ENCODE peak calls at places on chromosomes 1 and 21, in five cellular contexts. One of them, this sample, is unnamed.

GRCh38 chr21:14687277-14687642 is 141.1 kb upstream of the SAMSN1 start:
- DNase-seq in stimulated activated effector memory CD8-positive, alpha-beta T cell treated with anti-CD3 and anti-CD28 coated beads, Interleukin-12 subunit alpha, Interleukin-12 subunit beta, amount 100 ng/mL, for 72 hours: no peak
- DNase-seq in activated CD4-positive, alpha-beta T cell treated with anti-CD3 and anti-CD28 coated beads, Interleukin-2, amount 50 U/mL, for 24 hours: no peak
- DNase-seq in RPMI7951: no peak
- DNase-seq in psoas muscle: no peak
- DNase-seq in this sample: no peak

GRCh38 chr1:58158465-58159423 is 387.8 kb downstream of the OMA1 start:
- DNase-seq in activated CD4-positive, alpha-beta T cell treated with anti-CD3 and anti-CD28 coated beads, Interleukin-2, amount 50 U/mL, for 24 hours: no peak
- DNase-seq in psoas muscle: no peak
- DNase-seq in RPMI7951: no peak
- DNase-seq in stimulated activated effector memory CD8-positive, alpha-beta T cell treated with anti-CD3 and anti-CD28 coated beads, Interleukin-12 subunit alpha, Interleukin-12 subunit beta, amount 100 ng/mL, for 72 hours: no peak
- DNase-seq in this sample: no peak

GRCh38 chr21:28742527-28742926 is 250.2 kb downstream of the LTN1 start:
- DNase-seq in psoas muscle: no peak
- DNase-seq in stimulated activated effector memory CD8-positive, alpha-beta T cell treated with anti-CD3 and anti-CD28 coated beads, Interleukin-12 subunit alpha, Interleukin-12 subunit beta, amount 100 ng/mL, for 72 hours: no peak
- DNase-seq in activated CD4-positive, alpha-beta T cell treated with anti-CD3 and anti-CD28 coated beads, Interleukin-2, amount 50 U/mL, for 24 hours: no peak
- DNase-seq in RPMI7951: no peak
- DNase-seq in this sample: no peak

GRCh38 chr21:37983336-37984095 is 67.3 kb upstream of the KCNJ6 start:
- DNase-seq in activated CD4-positive, alpha-beta T cell treated with anti-CD3 and anti-CD28 coated beads, Interleukin-2, amount 50 U/mL, for 24 hours: no peak
- DNase-seq in psoas muscle: no peak
- DNase-seq in stimulated activated effector memory CD8-positive, alpha-beta T cell treated with anti-CD3 and anti-CD28 coated beads, Interleukin-12 subunit alpha, Interleukin-12 subunit beta, amount 100 ng/mL, for 72 hours: no peak
- DNase-seq in RPMI7951: peak; percentile 32
- DNase-seq in this sample: peak; percentile 9

GRCh38 chr1:234438579-234438978 is 40.4 kb downstream of the TARBP1 start:
- DNase-seq in activated CD4-positive, alpha-beta T cell treated with anti-CD3 and anti-CD28 coated beads, Interleukin-2, amount 50 U/mL, for 24 hours: no peak
- DNase-seq in psoas muscle: no peak
- DNase-seq in stimulated activated effector memory CD8-positive, alpha-beta T cell treated with anti-CD3 and anti-CD28 coated beads, Interleukin-12 subunit alpha, Interleukin-12 subunit beta, amount 100 ng/mL, for 72 hours: no peak
- DNase-seq in RPMI7951: no peak
- DNase-seq in this sample: no peak

GRCh38 chr1:20588634-20589225 is at the start of gene CDA:
- DNase-seq in RPMI7951: peak; percentile 52
- DNase-seq in activated CD4-positive, alpha-beta T cell treated with anti-CD3 and anti-CD28 coated beads, Interleukin-2, amount 50 U/mL, for 24 hours: no peak
- DNase-seq in stimulated activated effector memory CD8-positive, alpha-beta T cell treated with anti-CD3 and anti-CD28 coated beads, Interleukin-12 subunit alpha, Interleukin-12 subunit beta, amount 100 ng/mL, for 72 hours: no peak
- DNase-seq in psoas muscle: peak; percentile 54
- DNase-seq in this sample: no peak

GRCh38 chr1:209367031-209367813 is 216.3 kb upstream of the CAMK1G start:
- DNase-seq in activated CD4-positive, alpha-beta T cell treated with anti-CD3 and anti-CD28 coated beads, Interleukin-2, amount 50 U/mL, for 24 hours: no peak
- DNase-seq in stimulated activated effector memory CD8-positive, alpha-beta T cell treated with anti-CD3 and anti-CD28 coated beads, Interleukin-12 subunit alpha, Interleukin-12 subunit beta, amount 100 ng/mL, for 72 hours: no peak
- DNase-seq in psoas muscle: no peak
- DNase-seq in RPMI7951: no peak
- DNase-seq in this sample: no peak

GRCh38 chr1:69987881-69988280 is 217.5 kb downstream of the LRRC40 start:
- DNase-seq in stimulated activated effector memory CD8-positive, alpha-beta T cell treated with anti-CD3 and anti-CD28 coated beads, Interleukin-12 subunit alpha, Interleukin-12 subunit beta, amount 100 ng/mL, for 72 hours: no peak
- DNase-seq in psoas muscle: no peak
- DNase-seq in activated CD4-positive, alpha-beta T cell treated with anti-CD3 and anti-CD28 coated beads, Interleukin-2, amount 50 U/mL, for 24 hours: no peak
- DNase-seq in RPMI7951: no peak
- DNase-seq in this sample: no peak

GRCh38 chr1:155124503-155125463 is 2.9 kb upstream of the EFNA1 start:
- DNase-seq in stimulated activated effector memory CD8-positive, alpha-beta T cell treated with anti-CD3 and anti-CD28 coated beads, Interleukin-12 subunit alpha, Interleukin-12 subunit beta, amount 100 ng/mL, for 72 hours: no peak
- DNase-seq in psoas muscle: no peak
- DNase-seq in RPMI7951: peak; percentile 74
- DNase-seq in activated CD4-positive, alpha-beta T cell treated with anti-CD3 and anti-CD28 coated beads, Interleukin-2, amount 50 U/mL, for 24 hours: no peak
- DNase-seq in this sample: no peak

GRCh38 chr1:41811978-41812852 is 106.5 kb downstream of the HIVEP3 start:
- DNase-seq in psoas muscle: peak; percentile 80
- DNase-seq in RPMI7951: peak; percentile 91
- DNase-seq in activated CD4-positive, alpha-beta T cell treated with anti-CD3 and anti-CD28 coated beads, Interleukin-2, amount 50 U/mL, for 24 hours: peak; percentile 49
- DNase-seq in stimulated activated effector memory CD8-positive, alpha-beta T cell treated with anti-CD3 and anti-CD28 coated beads, Interleukin-12 subunit alpha, Interleukin-12 subunit beta, amount 100 ng/mL, for 72 hours: peak; percentile 68
- DNase-seq in this sample: peak; percentile 25

GRCh38 chr1:119947468-119947867 is 51.2 kb upstream of the ADAM30 start:
- DNase-seq in stimulated activated effector memory CD8-positive, alpha-beta T cell treated with anti-CD3 and anti-CD28 coated beads, Interleukin-12 subunit alpha, Interleukin-12 subunit beta, amount 100 ng/mL, for 72 hours: no peak
- DNase-seq in activated CD4-positive, alpha-beta T cell treated with anti-CD3 and anti-CD28 coated beads, Interleukin-2, amount 50 U/mL, for 24 hours: no peak
- DNase-seq in psoas muscle: no peak
- DNase-seq in RPMI7951: peak; percentile 86
- DNase-seq in this sample: no peak

GRCh38 chr1:171226757-171227370 is 21.4 kb upstream of the FMO1 start:
- DNase-seq in activated CD4-positive, alpha-beta T cell treated with anti-CD3 and anti-CD28 coated beads, Interleukin-2, amount 50 U/mL, for 24 hours: no peak
- DNase-seq in RPMI7951: peak; percentile 72
- DNase-seq in stimulated activated effector memory CD8-positive, alpha-beta T cell treated with anti-CD3 and anti-CD28 coated beads, Interleukin-12 subunit alpha, Interleukin-12 subunit beta, amount 100 ng/mL, for 72 hours: no peak
- DNase-seq in psoas muscle: no peak
- DNase-seq in this sample: peak; percentile 46

GRCh38 chr1:205570796-205571537 is 60.8 kb downstream of the ELK4 start:
- DNase-seq in activated CD4-positive, alpha-beta T cell treated with anti-CD3 and anti-CD28 coated beads, Interleukin-2, amount 50 U/mL, for 24 hours: no peak
- DNase-seq in stimulated activated effector memory CD8-positive, alpha-beta T cell treated with anti-CD3 and anti-CD28 coated beads, Interleukin-12 subunit alpha, Interleukin-12 subunit beta, amount 100 ng/mL, for 72 hours: no peak
- DNase-seq in psoas muscle: no peak
- DNase-seq in RPMI7951: no peak
- DNase-seq in this sample: peak; percentile 58

GRCh38 chr1:64822621-64823020 is 77.7 kb downstream of the RAVER2 start:
- DNase-seq in RPMI7951: no peak
- DNase-seq in activated CD4-positive, alpha-beta T cell treated with anti-CD3 and anti-CD28 coated beads, Interleukin-2, amount 50 U/mL, for 24 hours: no peak
- DNase-seq in stimulated activated effector memory CD8-positive, alpha-beta T cell treated with anti-CD3 and anti-CD28 coated beads, Interleukin-12 subunit alpha, Interleukin-12 subunit beta, amount 100 ng/mL, for 72 hours: no peak
- DNase-seq in psoas muscle: no peak
- DNase-seq in this sample: no peak

GRCh38 chr21:41360072-41360821 is 1.6 kb upstream of the MX2 start:
- DNase-seq in RPMI7951: no peak
- DNase-seq in activated CD4-positive, alpha-beta T cell treated with anti-CD3 and anti-CD28 coated beads, Interleukin-2, amount 50 U/mL, for 24 hours: no peak
- DNase-seq in psoas muscle: peak; percentile 77
- DNase-seq in stimulated activated effector memory CD8-positive, alpha-beta T cell treated with anti-CD3 and anti-CD28 coated beads, Interleukin-12 subunit alpha, Interleukin-12 subunit beta, amount 100 ng/mL, for 72 hours: no peak
- DNase-seq in this sample: peak; percentile 65

GRCh38 chr1:93804412-93804811 is 74.6 kb downstream of the DNTTIP2 start:
- DNase-seq in RPMI7951: peak; percentile 96
- DNase-seq in activated CD4-positive, alpha-beta T cell treated with anti-CD3 and anti-CD28 coated beads, Interleukin-2, amount 50 U/mL, for 24 hours: no peak
- DNase-seq in psoas muscle: no peak
- DNase-seq in stimulated activated effector memory CD8-positive, alpha-beta T cell treated with anti-CD3 and anti-CD28 coated beads, Interleukin-12 subunit alpha, Interleukin-12 subunit beta, amount 100 ng/mL, for 72 hours: no peak
- DNase-seq in this sample: no peak

GRCh38 chr1:22654692-22655091 is 1.7 kb downstream of the C1QB start:
- DNase-seq in stimulated activated effector memory CD8-positive, alpha-beta T cell treated with anti-CD3 and anti-CD28 coated beads, Interleukin-12 subunit alpha, Interleukin-12 subunit beta, amount 100 ng/mL, for 72 hours: no peak
- DNase-seq in RPMI7951: no peak
- DNase-seq in psoas muscle: no peak
- DNase-seq in activated CD4-positive, alpha-beta T cell treated with anti-CD3 and anti-CD28 coated beads, Interleukin-2, amount 50 U/mL, for 24 hours: no peak
- DNase-seq in this sample: no peak

GRCh38 chr1:183121609-183122008 is 64.5 kb upstream of the LAMC2 start:
- DNase-seq in RPMI7951: no peak
- DNase-seq in psoas muscle: no peak
- DNase-seq in activated CD4-positive, alpha-beta T cell treated with anti-CD3 and anti-CD28 coated beads, Interleukin-2, amount 50 U/mL, for 24 hours: no peak
- DNase-seq in stimulated activated effector memory CD8-positive, alpha-beta T cell treated with anti-CD3 and anti-CD28 coated beads, Interleukin-12 subunit alpha, Interleukin-12 subunit beta, amount 100 ng/mL, for 72 hours: no peak
- DNase-seq in this sample: no peak

GRCh38 chr1:116152577-116152943 is 41.4 kb downstream of the MAB21L3 start:
- DNase-seq in activated CD4-positive, alpha-beta T cell treated with anti-CD3 and anti-CD28 coated beads, Interleukin-2, amount 50 U/mL, for 24 hours: no peak
- DNase-seq in psoas muscle: no peak
- DNase-seq in RPMI7951: no peak
- DNase-seq in stimulated activated effector memory CD8-positive, alpha-beta T cell treated with anti-CD3 and anti-CD28 coated beads, Interleukin-12 subunit alpha, Interleukin-12 subunit beta, amount 100 ng/mL, for 72 hours: no peak
- DNase-seq in this sample: no peak

GRCh38 chr1:116987256-116987555 is 14.4 kb upstream of the CD101 start:
- DNase-seq in RPMI7951: no peak
- DNase-seq in stimulated activated effector memory CD8-positive, alpha-beta T cell treated with anti-CD3 and anti-CD28 coated beads, Interleukin-12 subunit alpha, Interleukin-12 subunit beta, amount 100 ng/mL, for 72 hours: peak; percentile 65
- DNase-seq in psoas muscle: no peak
- DNase-seq in activated CD4-positive, alpha-beta T cell treated with anti-CD3 and anti-CD28 coated beads, Interleukin-2, amount 50 U/mL, for 24 hours: peak; percentile 62
- DNase-seq in this sample: no peak

GRCh38 chr21:35149698-35150097 is 100.6 kb upstream of the RUNX1 start:
- DNase-seq in psoas muscle: no peak
- DNase-seq in activated CD4-positive, alpha-beta T cell treated with anti-CD3 and anti-CD28 coated beads, Interleukin-2, amount 50 U/mL, for 24 hours: no peak
- DNase-seq in RPMI7951: peak; percentile 69
- DNase-seq in stimulated activated effector memory CD8-positive, alpha-beta T cell treated with anti-CD3 and anti-CD28 coated beads, Interleukin-12 subunit alpha, Interleukin-12 subunit beta, amount 100 ng/mL, for 72 hours: no peak
- DNase-seq in this sample: no peak

GRCh38 chr1:201626629-201627275 is 87.8 kb downstream of the NAV1 start:
- DNase-seq in stimulated activated effector memory CD8-positive, alpha-beta T cell treated with anti-CD3 and anti-CD28 coated beads, Interleukin-12 subunit alpha, Interleukin-12 subunit beta, amount 100 ng/mL, for 72 hours: no peak
- DNase-seq in activated CD4-positive, alpha-beta T cell treated with anti-CD3 and anti-CD28 coated beads, Interleukin-2, amount 50 U/mL, for 24 hours: no peak
- DNase-seq in psoas muscle: no peak
- DNase-seq in RPMI7951: no peak
- DNase-seq in this sample: no peak

This sample was measured in lower leg skin.